ENCODE peak calls at places on chromosomes 13 and 19, in seven cellular contexts. One of them, this sample, is unnamed.

GRCh38 chr19:990119-990571 is 6.0 kb downstream of the WDR18 start:
- DNase-seq in Peyer's patch: no peak
- DNase-seq in kidney glomerular epithelial cell: no peak
- DNase-seq in amniotic stem cell: no peak
- DNase-seq in colonic mucosa: no peak
- DNase-seq in substantia nigra: no peak
- DNase-seq in ovary: no peak
- DNase-seq in this sample: no peak

GRCh38 chr19:18850560-18851375 is 19.0 kb downstream of the UPF1 start:
- DNase-seq in Peyer's patch: no peak
- DNase-seq in kidney glomerular epithelial cell: no peak
- DNase-seq in amniotic stem cell: no peak
- DNase-seq in colonic mucosa: no peak
- DNase-seq in substantia nigra: no peak
- DNase-seq in ovary: no peak
- DNase-seq in this sample: no peak

GRCh38 chr13:69243366-69243765 is 864.3 kb upstream of the ATXN8OS start:
- DNase-seq in Peyer's patch: no peak
- DNase-seq in kidney glomerular epithelial cell: no peak
- DNase-seq in amniotic stem cell: no peak
- DNase-seq in colonic mucosa: no peak
- DNase-seq in substantia nigra: no peak
- DNase-seq in ovary: no peak
- DNase-seq in this sample: no peak

GRCh38 chr19:13977803-13978202 is 25.5 kb downstream of the DCAF15 start:
- DNase-seq in Peyer's patch: no peak
- DNase-seq in kidney glomerular epithelial cell: no peak
- DNase-seq in amniotic stem cell: no peak
- DNase-seq in colonic mucosa: no peak
- DNase-seq in substantia nigra: no peak
- DNase-seq in ovary: no peak
- DNase-seq in this sample: no peak

GRCh38 chr13:41544824-41545707 is 87.7 kb downstream of the RGCC start:
- DNase-seq in Peyer's patch: no peak
- DNase-seq in kidney glomerular epithelial cell: peak
- DNase-seq in amniotic stem cell: no peak
- DNase-seq in colonic mucosa: peak
- DNase-seq in substantia nigra: no peak
- DNase-seq in ovary: no peak
- DNase-seq in this sample: no peak

GRCh38 chr19:14473073-14473790 is 1.9 kb downstream of the PTGER1 start:
- DNase-seq in Peyer's patch: no peak
- DNase-seq in kidney glomerular epithelial cell: no peak
- DNase-seq in amniotic stem cell: no peak
- DNase-seq in colonic mucosa: no peak
- DNase-seq in substantia nigra: no peak
- DNase-seq in ovary: no peak
- DNase-seq in this sample: no peak

GRCh38 chr13:35984776-35985453 is 146.3 kb downstream of the DCLK1 start:
- DNase-seq in Peyer's patch: no peak
- DNase-seq in kidney glomerular epithelial cell: no peak
- DNase-seq in amniotic stem cell: no peak
- DNase-seq in colonic mucosa: no peak
- DNase-seq in substantia nigra: no peak
- DNase-seq in ovary: no peak
- DNase-seq in this sample: no peak

GRCh38 chr19:30799854-30800755 is 427.9 kb downstream of the ZNF536 start:
- DNase-seq in Peyer's patch: no peak
- DNase-seq in kidney glomerular epithelial cell: peak
- DNase-seq in amniotic stem cell: no peak
- DNase-seq in colonic mucosa: peak
- DNase-seq in substantia nigra: no peak
- DNase-seq in ovary: peak
- DNase-seq in this sample: no peak

GRCh38 chr19:48962029-48962848 is 2.9 kb upstream of the FTL start:
- DNase-seq in Peyer's patch: peak
- DNase-seq in kidney glomerular epithelial cell: no peak
- DNase-seq in amniotic stem cell: no peak
- DNase-seq in colonic mucosa: peak
- DNase-seq in substantia nigra: peak
- DNase-seq in ovary: peak
- DNase-seq in this sample: peak

GRCh38 chr13:27496006-27496405 is 45.6 kb upstream of the MTIF3 start:
- DNase-seq in Peyer's patch: no peak
- DNase-seq in kidney glomerular epithelial cell: no peak
- DNase-seq in amniotic stem cell: no peak
- DNase-seq in colonic mucosa: no peak
- DNase-seq in substantia nigra: no peak
- DNase-seq in ovary: no peak
- DNase-seq in this sample: no peak

GRCh38 chr19:12611361-12611699 is 610 bp downstream of the ZNF791 start:
- DNase-seq in Peyer's patch: peak
- DNase-seq in kidney glomerular epithelial cell: peak
- DNase-seq in amniotic stem cell: peak
- DNase-seq in colonic mucosa: peak
- DNase-seq in substantia nigra: peak
- DNase-seq in ovary: peak
- DNase-seq in this sample: peak

GRCh38 chr13:46639033-46639981 is 86.3 kb downstream of the LRCH1 start:
- DNase-seq in Peyer's patch: no peak
- DNase-seq in kidney glomerular epithelial cell: peak
- DNase-seq in amniotic stem cell: no peak
- DNase-seq in colonic mucosa: no peak
- DNase-seq in substantia nigra: no peak
- DNase-seq in ovary: no peak
- DNase-seq in this sample: no peak

GRCh38 chr19:50325310-50326100 is 3.7 kb downstream of the KCNC3 start:
- DNase-seq in Peyer's patch: peak
- DNase-seq in kidney glomerular epithelial cell: peak
- DNase-seq in amniotic stem cell: no peak
- DNase-seq in colonic mucosa: peak
- DNase-seq in substantia nigra: peak
- DNase-seq in ovary: no peak
- DNase-seq in this sample: peak

GRCh38 chr19:8926341-8926740 is 83.9 kb downstream of the MUC16 start:
- DNase-seq in Peyer's patch: no peak
- DNase-seq in kidney glomerular epithelial cell: no peak
- DNase-seq in amniotic stem cell: no peak
- DNase-seq in colonic mucosa: no peak
- DNase-seq in substantia nigra: no peak
- DNase-seq in ovary: no peak
- DNase-seq in this sample: no peak

GRCh38 chr19:34678085-34678412 is 571 bp downstream of the ZNF302 start:
- DNase-seq in Peyer's patch: no peak
- DNase-seq in kidney glomerular epithelial cell: no peak
- DNase-seq in amniotic stem cell: no peak
- DNase-seq in colonic mucosa: no peak
- DNase-seq in substantia nigra: no peak
- DNase-seq in ovary: no peak
- DNase-seq in this sample: no peak

GRCh38 chr13:112723771-112724170 is 33.9 kb downstream of the ATP11A start:
- DNase-seq in Peyer's patch: peak
- DNase-seq in kidney glomerular epithelial cell: no peak
- DNase-seq in amniotic stem cell: no peak
- DNase-seq in colonic mucosa: no peak
- DNase-seq in substantia nigra: no peak
- DNase-seq in ovary: no peak
- DNase-seq in this sample: no peak

GRCh38 chr19:23075031-23075733 is 41.6 kb upstream of the ZNF730 start:
- DNase-seq in Peyer's patch: peak
- DNase-seq in kidney glomerular epithelial cell: peak
- DNase-seq in amniotic stem cell: no peak
- DNase-seq in colonic mucosa: peak
- DNase-seq in substantia nigra: peak
- DNase-seq in ovary: peak
- DNase-seq in this sample: peak

GRCh38 chr13:99981115-99982020 is at the start of gene ZIC2:
- DNase-seq in Peyer's patch: peak
- DNase-seq in kidney glomerular epithelial cell: no peak
- DNase-seq in amniotic stem cell: no peak
- DNase-seq in colonic mucosa: no peak
- DNase-seq in substantia nigra: no peak
- DNase-seq in ovary: no peak
- DNase-seq in this sample: no peak

GRCh38 chr13:110289174-110289573 is 17.8 kb downstream of the COL4A1 start:
- DNase-seq in Peyer's patch: no peak
- DNase-seq in kidney glomerular epithelial cell: no peak
- DNase-seq in amniotic stem cell: no peak
- DNase-seq in colonic mucosa: no peak
- DNase-seq in substantia nigra: no peak
- DNase-seq in ovary: no peak
- DNase-seq in this sample: no peak

GRCh38 chr13:40221460-40222201 is 444.8 kb downstream of the FOXO1 start:
- DNase-seq in Peyer's patch: no peak
- DNase-seq in kidney glomerular epithelial cell: peak
- DNase-seq in amniotic stem cell: no peak
- DNase-seq in colonic mucosa: no peak
- DNase-seq in substantia nigra: no peak
- DNase-seq in ovary: peak
- DNase-seq in this sample: no peak

GRCh38 chr19:18425515-18426415 is 6.6 kb downstream of the SSBP4 start:
- DNase-seq in Peyer's patch: no peak
- DNase-seq in kidney glomerular epithelial cell: no peak
- DNase-seq in amniotic stem cell: peak
- DNase-seq in colonic mucosa: no peak
- DNase-seq in substantia nigra: no peak
- DNase-seq in ovary: peak
- DNase-seq in this sample: peak

GRCh38 chr13:95924389-95924994 is 128.7 kb downstream of the UGGT2 start:
- DNase-seq in Peyer's patch: no peak
- DNase-seq in kidney glomerular epithelial cell: peak
- DNase-seq in amniotic stem cell: peak
- DNase-seq in colonic mucosa: no peak
- DNase-seq in substantia nigra: no peak
- DNase-seq in ovary: no peak
- DNase-seq in this sample: no peak

GRCh38 chr19:16001481-16002312 is 52.9 kb downstream of the OR10H4 start:
- DNase-seq in Peyer's patch: peak
- DNase-seq in kidney glomerular epithelial cell: no peak
- DNase-seq in amniotic stem cell: no peak
- DNase-seq in colonic mucosa: no peak
- DNase-seq in substantia nigra: no peak
- DNase-seq in ovary: no peak
- DNase-seq in this sample: peak

GRCh38 chr19:50313812-50314536 is 15.2 kb downstream of the KCNC3 start:
- DNase-seq in Peyer's patch: peak
- DNase-seq in kidney glomerular epithelial cell: no peak
- DNase-seq in amniotic stem cell: no peak
- DNase-seq in colonic mucosa: no peak
- DNase-seq in substantia nigra: no peak
- DNase-seq in ovary: no peak
- DNase-seq in this sample: no peak

GRCh38 chr19:54017266-54017665 is 25.8 kb downstream of the CACNG6 start:
- DNase-seq in Peyer's patch: no peak
- DNase-seq in kidney glomerular epithelial cell: no peak
- DNase-seq in amniotic stem cell: no peak
- DNase-seq in colonic mucosa: no peak
- DNase-seq in substantia nigra: no peak
- DNase-seq in ovary: no peak
- DNase-seq in this sample: no peak

GRCh38 chr19:40908981-40909380 is 26.9 kb upstream of the CYP2A7 start:
- DNase-seq in Peyer's patch: no peak
- DNase-seq in kidney glomerular epithelial cell: no peak
- DNase-seq in amniotic stem cell: no peak
- DNase-seq in colonic mucosa: no peak
- DNase-seq in substantia nigra: peak
- DNase-seq in ovary: no peak
- DNase-seq in this sample: no peak

GRCh38 chr13:91704398-91704797 is 306.0 kb downstream of the GPC5 start:
- DNase-seq in Peyer's patch: no peak
- DNase-seq in kidney glomerular epithelial cell: no peak
- DNase-seq in amniotic stem cell: no peak
- DNase-seq in colonic mucosa: no peak
- DNase-seq in substantia nigra: no peak
- DNase-seq in ovary: no peak
- DNase-seq in this sample: no peak

GRCh38 chr19:55687281-55688172 is 12.5 kb downstream of the EPN1 start:
- DNase-seq in Peyer's patch: peak
- DNase-seq in kidney glomerular epithelial cell: no peak
- DNase-seq in amniotic stem cell: no peak
- DNase-seq in colonic mucosa: peak
- DNase-seq in substantia nigra: no peak
- DNase-seq in ovary: no peak
- DNase-seq in this sample: peak

GRCh38 chr19:40811478-40812341 is 12.7 kb downstream of the EGLN2 start:
- DNase-seq in Peyer's patch: no peak
- DNase-seq in kidney glomerular epithelial cell: no peak
- DNase-seq in amniotic stem cell: no peak
- DNase-seq in colonic mucosa: peak
- DNase-seq in substantia nigra: no peak
- DNase-seq in ovary: peak
- DNase-seq in this sample: no peak

GRCh38 chr13:92265408-92265807 is 867.0 kb downstream of the GPC5 start:
- DNase-seq in Peyer's patch: no peak
- DNase-seq in kidney glomerular epithelial cell: no peak
- DNase-seq in amniotic stem cell: no peak
- DNase-seq in colonic mucosa: no peak
- DNase-seq in substantia nigra: no peak
- DNase-seq in ovary: no peak
- DNase-seq in this sample: no peak

GRCh38 chr13:99040536-99041141 is 62.8 kb upstream of the DOCK9 start:
- DNase-seq in Peyer's patch: no peak
- DNase-seq in kidney glomerular epithelial cell: no peak
- DNase-seq in amniotic stem cell: no peak
- DNase-seq in colonic mucosa: no peak
- DNase-seq in substantia nigra: no peak
- DNase-seq in ovary: no peak
- DNase-seq in this sample: no peak

GRCh38 chr13:29436291-29436690 is 159.2 kb downstream of the SLC7A1 start:
- DNase-seq in Peyer's patch: no peak
- DNase-seq in kidney glomerular epithelial cell: peak
- DNase-seq in amniotic stem cell: peak
- DNase-seq in colonic mucosa: no peak
- DNase-seq in substantia nigra: no peak
- DNase-seq in ovary: no peak
- DNase-seq in this sample: no peak

GRCh38 chr13:94344126-94344863 is 135.2 kb downstream of the DCT start:
- DNase-seq in Peyer's patch: no peak
- DNase-seq in kidney glomerular epithelial cell: peak
- DNase-seq in amniotic stem cell: no peak
- DNase-seq in colonic mucosa: no peak
- DNase-seq in substantia nigra: no peak
- DNase-seq in ovary: peak
- DNase-seq in this sample: no peak

GRCh38 chr19:3632098-3632497 is 5.5 kb upstream of the CACTIN start:
- DNase-seq in Peyer's patch: no peak
- DNase-seq in kidney glomerular epithelial cell: no peak
- DNase-seq in amniotic stem cell: no peak
- DNase-seq in colonic mucosa: no peak
- DNase-seq in substantia nigra: no peak
- DNase-seq in ovary: no peak
- DNase-seq in this sample: no peak

GRCh38 chr13:67100723-67101122 is 129.4 kb downstream of the PCDH9 start:
- DNase-seq in Peyer's patch: no peak
- DNase-seq in kidney glomerular epithelial cell: no peak
- DNase-seq in amniotic stem cell: no peak
- DNase-seq in colonic mucosa: no peak
- DNase-seq in substantia nigra: no peak
- DNase-seq in ovary: no peak
- DNase-seq in this sample: no peak

GRCh38 chr13:68099616-68100015 is 869.5 kb upstream of the PCDH9 start:
- DNase-seq in Peyer's patch: no peak
- DNase-seq in kidney glomerular epithelial cell: peak
- DNase-seq in amniotic stem cell: no peak
- DNase-seq in colonic mucosa: no peak
- DNase-seq in substantia nigra: no peak
- DNase-seq in ovary: no peak
- DNase-seq in this sample: no peak

GRCh38 chr19:19105365-19106060 is 32.8 kb downstream of the TMEM161A start:
- DNase-seq in Peyer's patch: peak
- DNase-seq in kidney glomerular epithelial cell: no peak
- DNase-seq in amniotic stem cell: no peak
- DNase-seq in colonic mucosa: peak
- DNase-seq in substantia nigra: no peak
- DNase-seq in ovary: peak
- DNase-seq in this sample: peak

GRCh38 chr13:29369060-29369743 is 226.3 kb downstream of the SLC7A1 start:
- DNase-seq in Peyer's patch: no peak
- DNase-seq in kidney glomerular epithelial cell: no peak
- DNase-seq in amniotic stem cell: no peak
- DNase-seq in colonic mucosa: no peak
- DNase-seq in substantia nigra: no peak
- DNase-seq in ovary: no peak
- DNase-seq in this sample: no peak